ENCODE peak calls at places on chromosomes 2 and 18, in four cellular contexts. C, G, T and D are unnamed samples.

GRCh38 chr2:188132385-188132784 is 159.3 kb upstream of the GULP1 start:
- DNase-seq in C (no peak), G (no peak), T (no peak), D (no peak)

GRCh38 chr2:68994864-68995263 is 18.1 kb upstream of the ANTXR1 start:
- DNase-seq in C (no peak), G (no peak), T (no peak), D (no peak)

GRCh38 chr2:38697116-38697840 is 31.4 kb downstream of the GALM start:
- DNase-seq in C (no peak), G (no peak), T (no peak), D (no peak)

GRCh38 chr2:109663721-109664120 is 49.6 kb downstream of the SOWAHC start:
- DNase-seq in C (no peak), G (peak; percentile 52), T (no peak), D (no peak)

GRCh38 chr2:232697807-232698110 is 628 bp downstream of the GIGYF2 start:
- DNase-seq in C (no peak), G (no peak), T (no peak), D (no peak)

GRCh38 chr2:234823877-234824376 is 127.9 kb upstream of the SH3BP4 start:
- DNase-seq in C (no peak), G (peak; percentile 80), T (no peak), D (no peak)

GRCh38 chr2:241859436-241860183 is 916 bp upstream of the PDCD1 start:
- DNase-seq in C (no peak), G (no peak), T (peak; percentile 44), D (no peak)

GRCh38 chr2:73907840-73908452 is 15.1 kb downstream of the ACTG2 start:
- DNase-seq in C (peak; percentile 26), G (peak; percentile 37), T (peak; percentile 73), D (peak; percentile 23)

GRCh38 chr2:45888167-45888566 is 236.7 kb downstream of the PRKCE start:
- DNase-seq in C (no peak), G (no peak), T (no peak), D (no peak)

GRCh38 chr18:2337552-2338141 is 233.7 kb downstream of the METTL4 start:
- DNase-seq in C (no peak), G (peak; percentile 17), T (peak; percentile 60), D (peak; percentile 16)

GRCh38 chr2:29113027-29113686 is 2.1 kb upstream of the CLIP4 start:
- DNase-seq in C (no peak), G (peak; percentile 30), T (no peak), D (no peak)

GRCh38 chr2:214104967-214105366 is 305.9 kb upstream of the VWC2L start:
- DNase-seq in C (no peak), G (no peak), T (no peak), D (no peak)

GRCh38 chr2:7777668-7778067 is 860.5 kb downstream of the RNF144A start:
- DNase-seq in C (no peak), G (no peak), T (no peak), D (no peak)

GRCh38 chr2:128734521-128735295 is 416.0 kb upstream of the HS6ST1 start:
- DNase-seq in C (no peak), G (no peak), T (no peak), D (no peak)

GRCh38 chr2:70946832-70947442 is 11.2 kb downstream of the ATP6V1B1 start:
- DNase-seq in C (no peak), G (peak; percentile 67), T (peak; percentile 73), D (peak; percentile 55)

GRCh38 chr2:234025475-234025874 is 25.0 kb upstream of the SPP2 start:
- DNase-seq in C (peak; percentile 20), G (no peak), T (no peak), D (no peak)

GRCh38 chr2:207161247-207161646 is 4.5 kb downstream of the KLF7 start:
- DNase-seq in C (no peak), G (no peak), T (no peak), D (no peak)

GRCh38 chr2:223865124-223865523 is 27.7 kb upstream of the AP1S3 start:
- DNase-seq in C (no peak), G (no peak), T (no peak), D (no peak)

GRCh38 chr2:24492283-24493272 is 1.5 kb downstream of the NCOA1 start:
- DNase-seq in C (no peak), G (no peak), T (peak; percentile 61), D (no peak)

GRCh38 chr2:96091711-96092579 is 24.4 kb downstream of the ADRA2B start:
- DNase-seq in C (no peak), G (no peak), T (no peak), D (no peak)

GRCh38 chr2:8575810-8576423 is 105.9 kb upstream of the ID2 start:
- DNase-seq in C (no peak), G (no peak), T (no peak), D (no peak)

GRCh38 chr2:86790134-86790827 is 432 bp downstream of the CD8A start:
- DNase-seq in C (no peak), G (no peak), T (no peak), D (no peak)

GRCh38 chr18:46477425-46478011 is 179.5 kb downstream of the LOXHD1 start:
- DNase-seq in C (no peak), G (no peak), T (no peak), D (no peak)

GRCh38 chr18:68713131-68713530 is 1.8 kb downstream of the TMX3 start:
- DNase-seq in C (no peak), G (no peak), T (peak; percentile 3), D (no peak)

GRCh38 chr2:237725661-237726060 is 72.9 kb upstream of the RBM44 start:
- DNase-seq in C (no peak), G (peak; percentile 69), T (no peak), D (no peak)

GRCh38 chr2:230751062-230751461 is 38.4 kb downstream of the CAB39 start:
- DNase-seq in C (no peak), G (no peak), T (no peak), D (no peak)

GRCh38 chr2:32614069-32614468 is 13.8 kb upstream of the TTC27 start:
- DNase-seq in C (no peak), G (no peak), T (no peak), D (no peak)

GRCh38 chr2:23287250-23287704 is 97.7 kb upstream of the KLHL29 start:
- DNase-seq in C (no peak), G (no peak), T (no peak), D (no peak)

GRCh38 chr2:168396131-168396530 is 59.9 kb upstream of the CERS6 start:
- DNase-seq in C (no peak), G (no peak), T (no peak), D (no peak)

GRCh38 chr18:80147037-80147417 is 38.0 kb downstream of the ADNP2 start:
- DNase-seq in C (no peak), G (no peak), T (no peak), D (no peak)

GRCh38 chr2:234488913-234489451 is 7.9 kb downstream of the ARL4C start:
- DNase-seq in C (peak; percentile 51), G (no peak), T (no peak), D (no peak)

GRCh38 chr2:144403940-144404339 is 116.0 kb downstream of the ZEB2 start:
- DNase-seq in C (no peak), G (peak; percentile 7), T (no peak), D (no peak)

GRCh38 chr2:200862532-200863000 is 1.9 kb downstream of the CLK1 start:
- DNase-seq in C (peak; percentile 40), G (peak; percentile 74), T (peak; percentile 42), D (no peak)

GRCh38 chr2:183148967-183149366 is 24.7 kb downstream of the NUP35 start:
- DNase-seq in C (no peak), G (no peak), T (no peak), D (no peak)

GRCh38 chr18:36496022-36496421 is 198.5 kb downstream of the FHOD3 start:
- DNase-seq in C (no peak), G (no peak), T (no peak), D (no peak)

GRCh38 chr2:20725782-20726181 is 58.8 kb downstream of the GDF7 start:
- DNase-seq in C (no peak), G (no peak), T (no peak), D (no peak)

GRCh38 chr2:76599732-76600368 is 889.1 kb upstream of the GCFC2 start:
- DNase-seq in C (peak; percentile 43), G (peak; percentile 93), T (peak; percentile 74), D (peak; percentile 67)

DNA sequence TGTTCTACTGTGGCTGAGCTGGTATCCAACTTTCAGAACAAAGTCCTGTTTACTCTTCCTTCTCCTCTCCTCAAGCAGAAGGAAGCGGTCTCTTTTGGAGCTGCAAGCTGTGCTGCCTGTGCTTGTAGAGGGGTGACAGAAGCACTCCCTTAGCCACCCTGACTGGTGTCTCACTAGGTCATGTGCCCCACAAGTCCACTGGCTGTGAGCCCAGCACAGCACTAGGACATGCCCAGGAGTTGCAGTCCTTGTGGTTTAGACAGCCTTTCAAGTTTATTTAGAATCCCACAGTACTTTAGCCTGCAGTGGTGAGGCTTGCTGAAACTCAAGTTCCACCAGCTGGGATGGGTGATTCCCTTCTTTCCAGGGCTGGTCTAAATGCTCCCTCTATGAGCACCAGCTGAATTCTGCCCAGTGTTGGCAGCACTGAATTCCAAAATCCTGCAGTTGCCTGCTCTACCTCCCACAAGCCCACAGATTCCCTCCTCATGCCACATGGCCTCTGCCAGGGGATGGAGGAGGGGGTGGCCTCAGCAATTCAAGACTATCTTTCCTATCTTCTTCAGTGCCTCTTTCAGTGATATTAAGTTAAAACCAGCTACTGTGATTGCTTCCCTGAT is 61.2 kb downstream of the CCDC85A start:
- DNase-seq in C (no peak), G (no peak), T (no peak), D (no peak)
- TF ChIP-seq FOXK2 in C (no peak), G (no peak), T (no peak), D (no peak)

GRCh38 chr18:58992301-58993231 is 127.9 kb downstream of the ZNF532 start:
- DNase-seq in C (no peak), G (no peak), T (no peak), D (no peak)
- TF ChIP-seq TARDBP in C (no peak), G (no peak), T (no peak), D (no peak)

GRCh38 chr2:149858916-149859634 is 271.5 kb upstream of the MMADHC start:
- DNase-seq in C (no peak), G (no peak), T (no peak), D (no peak)

GRCh38 chr2:149858214-149858613 is 270.6 kb upstream of the MMADHC start:
- DNase-seq in C (no peak), G (no peak), T (no peak), D (no peak)

GRCh38 chr2:149860276-149860921 is 272.8 kb upstream of the MMADHC start:
- DNase-seq in C (no peak), G (peak; percentile 39), T (no peak), D (no peak)

GRCh38 chr2:149863227-149863626 is 275.7 kb upstream of the MMADHC start:
- DNase-seq in C (no peak), G (no peak), T (no peak), D (no peak)

GRCh38 chr2:149861034-149861433 is 273.5 kb upstream of the MMADHC start:
- DNase-seq in C (no peak), G (no peak), T (no peak), D (no peak)
- TF ChIP-seq FOXK2 in C (no peak), G (no peak), T (no peak), D (no peak)

DNA sequence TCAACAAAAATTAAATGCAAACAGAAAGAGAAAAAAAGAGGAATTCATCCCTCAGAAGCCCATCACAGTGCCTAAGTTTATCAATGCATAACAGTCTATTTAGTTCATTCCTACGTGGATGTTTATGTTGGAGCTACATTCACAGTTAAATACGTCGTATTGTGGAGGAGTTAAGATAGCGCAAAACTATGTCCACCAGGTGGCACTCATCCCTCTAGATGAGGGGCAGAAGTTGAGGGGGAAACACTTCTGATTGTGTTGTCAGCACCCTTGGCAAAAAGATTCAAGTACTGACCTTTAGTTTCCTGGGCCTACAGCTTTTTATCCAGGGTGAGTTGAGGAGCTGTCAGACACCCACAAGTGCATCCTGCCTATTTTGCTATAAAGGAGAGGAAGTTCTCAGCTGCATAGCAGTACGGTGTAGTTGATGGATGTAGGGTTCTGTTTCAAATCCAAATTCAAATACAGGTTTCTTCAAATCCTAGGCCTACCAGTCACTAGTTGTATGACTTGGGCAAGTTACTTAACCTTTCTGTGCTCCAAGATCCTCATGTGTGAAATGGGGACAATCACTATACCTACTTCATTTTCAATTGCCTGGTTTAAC is 26.8 kb upstream of the MYO1B start:
- DNase-seq in C (no peak), G (peak; percentile 80), T (peak; percentile 47), D (peak; percentile 61)
- TF ChIP-seq TARDBP in C (no peak), G (no peak), T (no peak), D (no peak)